ENCODE peak calls at places on chromosomes 16 and 17, in six cellular contexts. G is AG10803, J is Karpas-422, Y is RPMI7951, F is omental fat pad, V is kidney. H is an unnamed sample.

GRCh38 chr17:67194134-67194533 is 50.9 kb downstream of the HELZ start:
- DNase-seq in G (peak), Y (peak), F (no peak), V (no peak), J (no peak), H (no peak)

GRCh38 chr16:19542138-19542821 is 13.2 kb upstream of the VPS35L start:
- DNase-seq in F (no peak), J (no peak), G (no peak), Y (no peak), V (no peak), H (no peak)

GRCh38 chr16:57151369-57151768 is 34.5 kb downstream of the PSME3IP1 start:
- DNase-seq in F (no peak), J (no peak), G (no peak), Y (no peak), V (no peak), H (no peak)

GRCh38 chr17:75502746-75503329 is 12.5 kb downstream of the CASKIN2 start:
- DNase-seq in F (no peak), J (no peak), Y (no peak), V (no peak), G (no peak), H (no peak)

GRCh38 chr17:63961355-63962207 is 11.1 kb downstream of the SCN4A start:
- DNase-seq in G (peak), V (peak), J (peak), F (peak), Y (peak), H (peak)

GRCh38 chr17:72706396-72706981 is 386.0 kb downstream of the SLC39A11 start:
- DNase-seq in F (no peak), G (no peak), Y (no peak), V (no peak), J (no peak), H (no peak)

GRCh38 chr17:43702636-43703035 is 40.9 kb upstream of the MEOX1 start:
- DNase-seq in Y (peak), J (peak), G (no peak), F (no peak), V (no peak), H (no peak)

GRCh38 chr17:14409292-14409691 is 108.4 kb downstream of the HS3ST3B1 start:
- DNase-seq in J (no peak), V (no peak), G (no peak), Y (no peak), F (no peak), H (no peak)

GRCh38 chr17:30905742-30906100 is 317 bp downstream of the TEFM start:
- DNase-seq in Y (no peak), G (no peak), J (peak), V (no peak), F (no peak), H (peak)

GRCh38 chr16:73126453-73126853 is 78.5 kb upstream of the ZFHX3 start:
- DNase-seq in V (no peak), Y (no peak), F (no peak), J (no peak), G (peak), H (peak)

GRCh38 chr17:49359990-49360795 is 1.9 kb downstream of the ZNF652 start:
- DNase-seq in F (no peak), G (no peak), J (no peak), V (no peak), Y (no peak), H (no peak)

GRCh38 chr16:63613701-63614100 is 1508.2 kb downstream of the CDH11 start:
- DNase-seq in F (no peak), V (no peak), G (no peak), J (no peak), Y (no peak), H (no peak)

GRCh38 chr16:10754941-10755340 is 11.3 kb downstream of the NUBP1 start:
- DNase-seq in F (no peak), Y (peak), J (no peak), V (no peak), G (peak), H (no peak)

GRCh38 chr17:81731271-81731670 is 19.2 kb downstream of the SLC25A10 start:
- DNase-seq in V (no peak), J (no peak), F (no peak), Y (peak), G (peak), H (no peak)

GRCh38 chr16:89176717-89177116 is 5.2 kb downstream of the CDH15 start:
- DNase-seq in F (no peak), J (no peak), G (no peak), V (no peak), Y (no peak), H (no peak)

GRCh38 chr17:2438823-2439222 is 38.0 kb upstream of the MNT start:
- DNase-seq in J (no peak), Y (peak), F (no peak), G (peak), V (no peak), H (no peak)

GRCh38 chr16:74302341-74302740 is 5.7 kb downstream of the PSMD7 start:
- DNase-seq in Y (no peak), V (no peak), G (no peak), F (no peak), J (no peak), H (no peak)

GRCh38 chr17:57955183-57955952 is at the start of gene CUEDC1:
- DNase-seq in G (peak), F (no peak), J (peak), Y (peak), V (peak), H (peak)

GRCh38 chr17:13074026-13074425 is 56.2 kb upstream of the ELAC2 start:
- DNase-seq in J (no peak), V (no peak), F (no peak), Y (peak), G (peak), H (no peak)

GRCh38 chr17:18044609-18045008 is 5.4 kb downstream of the GID4 start:
- DNase-seq in Y (no peak), G (no peak), J (no peak), V (no peak), F (no peak), H (no peak)

GRCh38 chr16:57479422-57480126 is 6.7 kb downstream of the DOK4 start:
- DNase-seq in V (no peak), Y (peak), G (peak), J (no peak), F (no peak), H (peak)

GRCh38 chr17:35900693-35901487 is 20.7 kb upstream of the CCL5 start:
- DNase-seq in F (no peak), J (no peak), Y (no peak), V (no peak), G (no peak), H (no peak)

GRCh38 chr16:78005881-78006280 is 16.5 kb upstream of the CLEC3A start:
- DNase-seq in G (no peak), V (no peak), J (peak), Y (peak), F (no peak), H (no peak)

GRCh38 chr17:38608648-38609047 is 2.9 kb upstream of the SRCIN1 start:
- DNase-seq in J (no peak), F (no peak), G (no peak), V (no peak), Y (no peak), H (no peak)

GRCh38 chr16:73725147-73725546 is 571.5 kb upstream of the PSMD7 start:
- DNase-seq in Y (no peak), F (no peak), G (no peak), V (no peak), J (no peak), H (no peak)

GRCh38 chr16:49924078-49924477 is 68.2 kb upstream of the ZNF423 start:
- DNase-seq in F (no peak), V (no peak), G (no peak), Y (peak), J (peak), H (no peak)

GRCh38 chr17:2083613-2084128 is 28.8 kb downstream of the HIC1 start:
- DNase-seq in V (no peak), J (no peak), G (no peak), F (no peak), Y (no peak), H (no peak)

GRCh38 chr17:34547453-34548063 is 31.8 kb upstream of the TMEM132E start:
- DNase-seq in J (no peak), G (no peak), F (no peak), Y (no peak), V (no peak), H (no peak)

GRCh38 chr17:79188048-79188447 is 113.4 kb downstream of the ENGASE start:
- DNase-seq in G (no peak), Y (no peak), V (no peak), J (peak), F (no peak), H (peak)